ENCODE peak calls at places on chromosomes 5 and 9, in five cellular contexts. One of them, this sample, is unnamed.

GRCh38 chr9:34252670-34253459 is 74.0 kb downstream of the UBAP1 start:
- DNase-seq in fibroblast of mammary gland: peak; percentile 69
- DNase-seq in Peyer's patch: peak; percentile 66
- DNase-seq in cardiac fibroblast: peak; percentile 74
- DNase-seq in K562: peak; percentile 70
- DNase-seq in this sample: no peak

GRCh38 chr5:154829589-154830218 is 20.7 kb downstream of the FAXDC2 start:
- DNase-seq in fibroblast of mammary gland: peak; percentile 57
- DNase-seq in Peyer's patch: peak; percentile 57
- DNase-seq in cardiac fibroblast: peak; percentile 49
- DNase-seq in K562: no peak
- DNase-seq in this sample: no peak

GRCh38 chr9:13144176-13144820 is 135.2 kb downstream of the MPDZ start:
- DNase-seq in fibroblast of mammary gland: no peak
- DNase-seq in Peyer's patch: no peak
- DNase-seq in cardiac fibroblast: no peak
- DNase-seq in K562: no peak
- DNase-seq in this sample: no peak

GRCh38 chr5:171201285-171201684 is 107.8 kb upstream of the TLX3 start:
- DNase-seq in fibroblast of mammary gland: no peak
- DNase-seq in Peyer's patch: no peak
- DNase-seq in cardiac fibroblast: no peak
- DNase-seq in K562: no peak
- DNase-seq in this sample: no peak

GRCh38 chr9:26809795-26810194 is 82.8 kb downstream of the CAAP1 start:
- DNase-seq in fibroblast of mammary gland: peak; percentile 98
- DNase-seq in Peyer's patch: no peak
- DNase-seq in cardiac fibroblast: peak; percentile 74
- DNase-seq in K562: no peak
- DNase-seq in this sample: no peak

GRCh38 chr5:68648944-68649874 is 433.7 kb downstream of the PIK3R1 start:
- DNase-seq in fibroblast of mammary gland: no peak
- DNase-seq in Peyer's patch: no peak
- DNase-seq in cardiac fibroblast: no peak
- DNase-seq in K562: no peak
- DNase-seq in this sample: no peak

GRCh38 chr9:92564479-92564878 is 28.7 kb upstream of the ECM2 start:
- DNase-seq in fibroblast of mammary gland: peak; percentile 75
- DNase-seq in Peyer's patch: no peak
- DNase-seq in cardiac fibroblast: no peak
- DNase-seq in K562: no peak
- DNase-seq in this sample: no peak

GRCh38 chr9:71643330-71643729 is 125.0 kb downstream of the CEMIP2 start:
- DNase-seq in fibroblast of mammary gland: no peak
- DNase-seq in Peyer's patch: no peak
- DNase-seq in cardiac fibroblast: no peak
- DNase-seq in K562: no peak
- DNase-seq in this sample: no peak

GRCh38 chr5:14816999-14817761 is 54.4 kb downstream of the ANKH start:
- DNase-seq in fibroblast of mammary gland: peak; percentile 99
- DNase-seq in Peyer's patch: no peak
- DNase-seq in cardiac fibroblast: peak; percentile 97
- DNase-seq in K562: no peak
- DNase-seq in this sample: no peak

GRCh38 chr9:126417684-126418083 is 91.1 kb downstream of the MVB12B start:
- DNase-seq in fibroblast of mammary gland: no peak
- DNase-seq in Peyer's patch: no peak
- DNase-seq in cardiac fibroblast: no peak
- DNase-seq in K562: no peak
- DNase-seq in this sample: no peak

GRCh38 chr5:21802869-21803490 is 1050.2 kb downstream of the CDH12 start:
- DNase-seq in fibroblast of mammary gland: peak; percentile 59
- DNase-seq in Peyer's patch: no peak
- DNase-seq in cardiac fibroblast: peak; percentile 60
- DNase-seq in K562: no peak
- DNase-seq in this sample: no peak

GRCh38 chr5:73722224-73722623 is 96.2 kb downstream of the ARHGEF28 start:
- DNase-seq in fibroblast of mammary gland: peak; percentile 25
- DNase-seq in Peyer's patch: no peak
- DNase-seq in cardiac fibroblast: peak; percentile 28
- DNase-seq in K562: no peak
- DNase-seq in this sample: no peak

GRCh38 chr5:113223831-113224604 is 210.8 kb downstream of the TSSK1B start:
- DNase-seq in fibroblast of mammary gland: no peak
- DNase-seq in Peyer's patch: no peak
- DNase-seq in cardiac fibroblast: peak; percentile 77
- DNase-seq in K562: no peak
- DNase-seq in this sample: no peak

GRCh38 chr5:113225259-113225658 is 209.5 kb downstream of the TSSK1B start:
- DNase-seq in fibroblast of mammary gland: no peak
- DNase-seq in Peyer's patch: no peak
- DNase-seq in cardiac fibroblast: no peak
- DNase-seq in K562: no peak
- DNase-seq in this sample: no peak

GRCh38 chr5:113223315-113223714 is 211.5 kb downstream of the TSSK1B start:
- DNase-seq in fibroblast of mammary gland: no peak
- DNase-seq in Peyer's patch: no peak
- DNase-seq in cardiac fibroblast: no peak
- DNase-seq in K562: no peak
- DNase-seq in this sample: no peak

GRCh38 chr5:113226337-113226736 is 208.5 kb downstream of the TSSK1B start:
- DNase-seq in fibroblast of mammary gland: no peak
- DNase-seq in Peyer's patch: no peak
- DNase-seq in cardiac fibroblast: no peak
- DNase-seq in K562: no peak
- DNase-seq in this sample: no peak

GRCh38 chr5:113224605-113225065 is 210.2 kb downstream of the TSSK1B start:
- DNase-seq in fibroblast of mammary gland: no peak
- DNase-seq in Peyer's patch: no peak
- DNase-seq in cardiac fibroblast: no peak
- DNase-seq in K562: no peak
- DNase-seq in this sample: no peak
- TF ChIP-seq CTCF in fibroblast of mammary gland: no peak
- TF ChIP-seq CTCF in Peyer's patch: no peak
- TF ChIP-seq CTCF in cardiac fibroblast: no peak
- TF ChIP-seq CTCF in K562: no peak
- TF ChIP-seq CTCF in this sample: no peak

DNA sequence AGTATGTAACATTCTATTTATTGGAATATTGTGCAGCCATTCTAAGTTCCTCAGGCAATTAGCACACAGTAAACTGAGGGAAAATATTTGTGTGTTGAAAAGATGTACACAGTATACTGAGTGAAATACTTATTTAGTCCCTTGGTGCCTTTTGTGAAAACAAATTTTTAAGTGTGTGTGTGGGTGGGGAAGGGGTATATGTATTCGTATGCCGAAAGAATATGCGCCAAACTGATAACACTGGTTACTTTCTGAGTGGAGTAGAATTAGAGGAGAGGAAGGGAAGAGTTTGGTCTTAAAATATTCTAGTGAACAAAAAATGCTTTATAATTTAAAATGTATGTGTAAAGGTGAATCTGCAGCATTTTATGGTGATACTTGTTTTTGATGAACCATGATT is 3.1 kb downstream of the DCP2 start:
- DNase-seq in fibroblast of mammary gland: no peak
- DNase-seq in Peyer's patch: no peak
- DNase-seq in cardiac fibroblast: no peak
- DNase-seq in K562: peak; percentile 77
- DNase-seq in this sample: no peak
- H3K4me3 ChIP-seq in fibroblast of mammary gland: no peak overlapping the region
- H3K4me3 ChIP-seq in Peyer's patch: no peak overlapping the region
- H3K4me3 ChIP-seq in cardiac fibroblast: no peak overlapping the region
- H3K4me3 ChIP-seq in K562: peak overlapping the region; percentile 64
- H3K4me3 ChIP-seq in this sample: peak overlapping the region; percentile 45

GRCh38 chr5:142324871-142325676 is at the start of gene SPRY4:
- DNase-seq in fibroblast of mammary gland: peak; percentile 98
- DNase-seq in Peyer's patch: peak; percentile 93
- DNase-seq in cardiac fibroblast: peak; percentile 99
- DNase-seq in K562: peak; percentile 96
- DNase-seq in this sample: peak; percentile 96

GRCh38 chr5:142325677-142326479 is 1.1 kb upstream of the SPRY4 start:
- DNase-seq in fibroblast of mammary gland: peak; percentile 83
- DNase-seq in Peyer's patch: peak; percentile 65
- DNase-seq in cardiac fibroblast: peak; percentile 94
- DNase-seq in K562: peak; percentile 87
- DNase-seq in this sample: no peak

GRCh38 chr5:142326480-142326938 is 1.7 kb upstream of the SPRY4 start:
- DNase-seq in fibroblast of mammary gland: no peak
- DNase-seq in Peyer's patch: no peak
- DNase-seq in cardiac fibroblast: no peak
- DNase-seq in K562: no peak
- DNase-seq in this sample: no peak

GRCh38 chr5:142330026-142330425 is 5.2 kb upstream of the SPRY4 start:
- DNase-seq in fibroblast of mammary gland: no peak
- DNase-seq in Peyer's patch: no peak
- DNase-seq in cardiac fibroblast: no peak
- DNase-seq in K562: no peak
- DNase-seq in this sample: no peak

GRCh38 chr5:142327111-142327842 is 2.5 kb upstream of the SPRY4 start:
- DNase-seq in fibroblast of mammary gland: peak; percentile 91
- DNase-seq in Peyer's patch: no peak
- DNase-seq in cardiac fibroblast: peak; percentile 86
- DNase-seq in K562: no peak
- DNase-seq in this sample: peak; percentile 77
- TF ChIP-seq CTCF in fibroblast of mammary gland: peak; percentile 29
- TF ChIP-seq CTCF in Peyer's patch: no peak
- TF ChIP-seq CTCF in cardiac fibroblast: peak; percentile 9
- TF ChIP-seq CTCF in K562: no peak
- TF ChIP-seq CTCF in this sample: no peak

GRCh38 chr5:79821-80220 is 12.1 kb upstream of the PLEKHG4B start:
- DNase-seq in fibroblast of mammary gland: no peak
- DNase-seq in Peyer's patch: no peak
- DNase-seq in cardiac fibroblast: no peak
- DNase-seq in K562: no peak
- DNase-seq in this sample: no peak

GRCh38 chr5:83029-83428 is 8.9 kb upstream of the PLEKHG4B start:
- DNase-seq in fibroblast of mammary gland: no peak
- DNase-seq in Peyer's patch: no peak
- DNase-seq in cardiac fibroblast: no peak
- DNase-seq in K562: no peak
- DNase-seq in this sample: no peak

GRCh38 chr5:81391-82021 is 10.5 kb upstream of the PLEKHG4B start:
- DNase-seq in fibroblast of mammary gland: no peak
- DNase-seq in Peyer's patch: no peak
- DNase-seq in cardiac fibroblast: no peak
- DNase-seq in K562: no peak
- DNase-seq in this sample: no peak

GRCh38 chr5:82092-82491 is 9.9 kb upstream of the PLEKHG4B start:
- DNase-seq in fibroblast of mammary gland: no peak
- DNase-seq in Peyer's patch: no peak
- DNase-seq in cardiac fibroblast: no peak
- DNase-seq in K562: no peak
- DNase-seq in this sample: no peak

GRCh38 chr5:82570-82969 is 9.4 kb upstream of the PLEKHG4B start:
- DNase-seq in fibroblast of mammary gland: no peak
- DNase-seq in Peyer's patch: no peak
- DNase-seq in cardiac fibroblast: no peak
- DNase-seq in K562: no peak
- DNase-seq in this sample: no peak
- H3K4me3 ChIP-seq in fibroblast of mammary gland: no peak overlapping the region
- H3K4me3 ChIP-seq in Peyer's patch: no peak overlapping the region
- H3K4me3 ChIP-seq in cardiac fibroblast: no peak overlapping the region
- H3K4me3 ChIP-seq in K562: no peak overlapping the region
- H3K4me3 ChIP-seq in this sample: no peak overlapping the region

GRCh38 chr5:179123491-179124328 is 63.5 kb downstream of the ZNF354C start:
- DNase-seq in fibroblast of mammary gland: no peak
- DNase-seq in Peyer's patch: no peak
- DNase-seq in cardiac fibroblast: no peak
- DNase-seq in K562: no peak
- DNase-seq in this sample: peak; percentile 66

GRCh38 chr5:179120951-179121666 is 60.9 kb downstream of the ZNF354C start:
- DNase-seq in fibroblast of mammary gland: no peak
- DNase-seq in Peyer's patch: no peak
- DNase-seq in cardiac fibroblast: no peak
- DNase-seq in K562: no peak
- DNase-seq in this sample: peak; percentile 35

GRCh38 chr5:179123109-179123426 is 62.9 kb downstream of the ZNF354C start:
- DNase-seq in fibroblast of mammary gland: no peak
- DNase-seq in Peyer's patch: no peak
- DNase-seq in cardiac fibroblast: no peak
- DNase-seq in K562: no peak
- DNase-seq in this sample: no peak

GRCh38 chr5:179121667-179122111 is 61.5 kb downstream of the ZNF354C start:
- DNase-seq in fibroblast of mammary gland: no peak
- DNase-seq in Peyer's patch: no peak
- DNase-seq in cardiac fibroblast: no peak
- DNase-seq in K562: no peak
- DNase-seq in this sample: no peak

DNA sequence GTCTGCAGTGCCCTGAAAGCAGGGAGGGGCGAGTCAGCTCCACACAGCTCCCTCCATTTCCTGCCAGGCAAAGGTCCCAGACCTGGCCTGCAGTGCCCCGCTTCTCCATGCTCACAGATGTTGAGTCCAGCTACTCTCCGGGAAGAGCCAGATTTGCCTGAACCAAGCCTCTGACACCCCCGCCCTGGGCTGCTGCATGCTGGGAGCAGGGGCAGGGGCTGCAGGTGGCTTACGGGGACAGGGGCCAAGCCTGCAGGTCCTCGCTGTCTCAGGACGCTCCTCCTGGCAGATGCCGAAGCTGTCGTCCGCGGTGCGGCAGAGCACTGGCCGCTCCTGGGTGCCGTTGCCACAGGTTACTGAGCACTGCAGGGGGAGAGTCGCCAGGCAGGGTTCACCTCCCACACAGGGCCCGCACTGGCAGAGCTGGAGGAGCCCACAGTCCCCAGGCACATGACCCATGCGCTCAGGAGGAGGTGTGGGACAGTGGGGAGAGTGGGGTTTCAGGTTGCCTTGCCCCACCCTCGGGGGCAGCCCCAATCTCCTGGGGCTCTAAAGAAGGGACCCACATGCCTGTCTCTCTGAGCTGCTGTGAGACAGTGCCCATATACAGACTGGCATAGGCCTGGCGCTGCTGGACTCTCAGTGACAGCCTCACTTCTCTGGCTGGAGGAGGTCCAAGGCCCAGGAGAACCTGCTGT is 62.4 kb downstream of the ZNF354C start:
- DNase-seq in fibroblast of mammary gland: no peak
- DNase-seq in Peyer's patch: no peak
- DNase-seq in cardiac fibroblast: no peak
- DNase-seq in K562: no peak
- DNase-seq in this sample: no peak
- TF ChIP-seq CTCF in fibroblast of mammary gland: no peak
- TF ChIP-seq CTCF in Peyer's patch: no peak
- TF ChIP-seq CTCF in cardiac fibroblast: no peak
- TF ChIP-seq CTCF in K562: no peak
- TF ChIP-seq CTCF in this sample: no peak

This sample was measured in coronary artery.